ENCODE peak calls at places on chromosomes 4 and X, in four cellular contexts. R is fibroblast of lung, D is ovary, Q is sigmoid colon. H is an unnamed sample. For H3K9me3, the result is how much of the 10 kb centered on the place peaks cover.

GRCh38 chr4:177612684-177613083 is 170.4 kb upstream of the AGA start:
- DNase-seq in R (no peak), D (no peak), Q (no peak), H (no peak)

GRCh38 chr4:102500371-102501175 is 586 bp upstream of the NFKB1 start:
- DNase-seq in R (peak), D (peak), Q (peak), H (peak)

GRCh38 chr4:138499627-138500026 is 257.5 kb upstream of the SLC7A11 start:
- DNase-seq in R (no peak), D (no peak), Q (no peak), H (no peak)

GRCh38 chr4:15725608-15726007 is 22.7 kb downstream of the BST1 start:
- DNase-seq in R (no peak), D (no peak), Q (no peak), H (no peak)

GRCh38 chr4:56699537-56699936 is 18.4 kb upstream of the HOPX start:
- DNase-seq in R (no peak), D (no peak), Q (no peak), H (no peak)

GRCh38 chr4:110970642-110971041 is 347.8 kb upstream of the PITX2 start:
- DNase-seq in R (peak), D (no peak), Q (no peak), H (peak)

GRCh38 chr4:5051210-5051691 is at the start of gene STK32B:
- DNase-seq in R (peak), D (peak), Q (peak), H (peak)

GRCh38 chrX:55908685-55909212 is 191.2 kb downstream of the RRAGB start:
- DNase-seq in R (peak), D (no peak), Q (no peak), H (no peak)

GRCh38 chrX:7215842-7216241 is 67.9 kb upstream of the PUDP start:
- DNase-seq in R (peak), D (no peak), Q (no peak), H (no peak)

GRCh38 chr4:25750874-25751273 is 95.2 kb downstream of the SLC34A2 start:
- DNase-seq in R (no peak), D (no peak), Q (no peak), H (no peak)

GRCh38 chr4:128596844-128597243 is 212.7 kb upstream of the JADE1 start:
- DNase-seq in R (no peak), D (no peak), Q (no peak), H (no peak)

GRCh38 chr4:141905751-141906150 is 269.4 kb downstream of the IL15 start:
- DNase-seq in R (peak), D (no peak), Q (no peak), H (no peak)

GRCh38 chr4:127503111-127503510 is 129.6 kb upstream of the INTU start:
- DNase-seq in R (peak), D (no peak), Q (no peak), H (no peak)

GRCh38 chrX:152897216-152898144 is at the start of gene ZNF185:
- DNase-seq in R (peak), D (no peak), Q (no peak), H (no peak)

GRCh38 chr4:184080674-184081073 is 137.0 kb downstream of the ENPP6 start:
- DNase-seq in R (no peak), D (no peak), Q (no peak), H (no peak)

GRCh38 chr4:71553605-71554004 is 214.8 kb downstream of the SLC4A4 start:
- DNase-seq in R (peak), D (no peak), Q (no peak), H (no peak)

GRCh38 chr4:83316459-83317170 is 18.0 kb downstream of the HPSE start:
- DNase-seq in R (no peak), D (no peak), Q (no peak), H (no peak)

GRCh38 chrX:30586516-30586915 is 8.9 kb upstream of the TASL start:
- DNase-seq in R (no peak), D (no peak), Q (no peak), H (no peak)

GRCh38 chr4:16253127-16253960 is 27.1 kb upstream of the TAPT1 start:
- DNase-seq in R (peak), D (no peak), Q (no peak), H (peak)

GRCh38 chrX:65451663-65452062 is 82.9 kb downstream of the LAS1L start:
- DNase-seq in R (peak), D (no peak), Q (no peak), H (no peak)

GRCh38 chrX:130606415-130606814 is 204.6 kb downstream of the RBMX2 start:
- DNase-seq in R (no peak), D (no peak), Q (no peak), H (no peak)

GRCh38 chrX:44914532-44915198 is 41.7 kb downstream of the KDM6A start:
- DNase-seq in R (peak), D (no peak), Q (no peak), H (no peak)

GRCh38 chr4:98664959-98665358 is 6.5 kb upstream of the TSPAN5 start:
- DNase-seq in R (no peak), D (no peak), Q (no peak), H (no peak)

GRCh38 chrX:149274516-149275105 is 230.5 kb downstream of the IDS start:
- DNase-seq in R (peak), D (no peak), Q (no peak), H (peak)

GRCh38 chr4:158895797-158896442 is 127.1 kb downstream of the FNIP2 start:
- DNase-seq in R (peak), D (no peak), Q (no peak), H (no peak)

GRCh38 chrX:153880440-153880815 is 5.5 kb downstream of the L1CAM start:
- DNase-seq in R (no peak), D (no peak), Q (no peak), H (no peak)

GRCh38 chr4:139958738-139959096 is 195.3 kb downstream of the MAML3 start:
- DNase-seq in R (no peak), D (no peak), Q (no peak), H (no peak)

GRCh38 chr4:148152868-148153630 is 289.2 kb downstream of the NR3C2 start:
- DNase-seq in R (no peak), D (no peak), Q (no peak), H (no peak)

GRCh38 chrX:682892-683291 is 52.3 kb downstream of the SHOX start:
- DNase-seq in R (no peak), D (no peak), Q (no peak), H (no peak)

GRCh38 chr4:148542922-148543623 is 100.9 kb upstream of the NR3C2 start:
- DNase-seq in R (peak), D (no peak), Q (no peak), H (no peak)

GRCh38 chrX:120672841-120673530 is 43.1 kb upstream of the C1GALT1C1 start:
- DNase-seq in R (no peak), D (no peak), Q (no peak), H (no peak)

GRCh38 chrX:111284615-111285294 is 14.5 kb upstream of the CAPN6 start:
- DNase-seq in R (no peak), D (no peak), Q (no peak), H (no peak)

GRCh38 chr4:42371306-42372063 is 25.8 kb upstream of the SHISA3 start:
- DNase-seq in R (peak), D (no peak), Q (no peak), H (no peak)

GRCh38 chr4:185211641-185212040 is 2.2 kb downstream of the SNX25 start:
- DNase-seq in R (no peak), D (no peak), Q (no peak), H (no peak)

GRCh38 chrX:8067754-8068469 is 103.2 kb downstream of the VCX2 start:
- DNase-seq in R (peak), D (no peak), Q (no peak), H (peak)

GRCh38 chr4:183571350-183572076 is 66.7 kb downstream of the ING2 start:
- DNase-seq in R (peak), D (peak), Q (no peak), H (peak)

GRCh38 chr4:82773049-82773448 is 25.5 kb downstream of the SCD5 start:
- DNase-seq in R (no peak), D (no peak), Q (no peak), H (no peak)

GRCh38 chr4:123248260-123248659 is 148.3 kb upstream of the SPRY1 start:
- DNase-seq in R (no peak), D (no peak), Q (no peak), H (no peak)

GRCh38 chr4:140569307-140569638 is 512 bp upstream of the UCP1 start:
- DNase-seq in R (no peak), D (no peak), Q (no peak), H (no peak)

GRCh38 chr4:38078590-38079381 is 118.6 kb downstream of the PTTG2 start:
- DNase-seq in R (peak), D (no peak), Q (no peak), H (peak)

GRCh38 chrX:57678686-57679428 is 1.2 kb downstream of the NLRP2B start:
- DNase-seq in R (no peak), D (no peak), Q (no peak), H (no peak)

GRCh38 chrX:57669961-57670360 is 10.1 kb downstream of the NLRP2B start:
- DNase-seq in R (no peak), D (no peak), Q (no peak), H (no peak)

GRCh38 chrX:57677132-57677858 is 2.8 kb downstream of the NLRP2B start:
- DNase-seq in R (no peak), D (no peak), Q (no peak), H (no peak)

GRCh38 chrX:57680160-57680559 is at the start of gene NLRP2B:
- DNase-seq in R (no peak), D (no peak), Q (no peak), H (no peak)

DNA sequence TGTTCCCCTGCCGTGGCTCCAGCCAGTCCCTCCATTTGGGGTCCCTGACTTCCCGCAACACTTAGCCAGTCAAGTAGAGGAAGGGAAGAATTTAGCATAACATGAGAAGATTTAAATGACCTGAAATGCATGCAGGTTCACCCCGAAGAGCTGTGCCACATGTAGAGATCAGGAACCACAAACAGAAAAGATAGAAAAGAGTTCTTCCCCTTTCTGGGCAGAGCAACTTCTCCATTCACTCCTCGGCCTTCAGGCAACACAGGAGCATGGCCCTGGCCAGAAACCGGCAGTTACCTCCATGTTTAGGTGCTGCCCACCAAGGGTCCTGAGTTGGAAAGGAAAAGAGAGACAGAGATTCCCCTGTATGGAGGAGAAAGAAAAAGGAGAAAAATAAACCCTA is 5.2 kb downstream of the NLRP2B start:
- DNase-seq in R (no peak), D (no peak), Q (no peak), H (no peak)
- H3K9me3 ChIP-seq in R (under half), D (under half), Q (under half), H (under half)

GRCh38 chr4:92255920-92256244 is 47.9 kb upstream of the GRID2 start:
- DNase-seq in R (no peak), D (no peak), Q (no peak), H (no peak)
- H3K9me3 ChIP-seq in R (under half), D (under half), Q (under half), H (under half)

GRCh38 chr4:77481856-77482255 is 123.8 kb upstream of the CXCL13 start:
- DNase-seq in R (peak), D (no peak), Q (no peak), H (no peak)
- H3K9me3 ChIP-seq in R (under half), D (under half), Q (under half), H (under half)

DNA sequence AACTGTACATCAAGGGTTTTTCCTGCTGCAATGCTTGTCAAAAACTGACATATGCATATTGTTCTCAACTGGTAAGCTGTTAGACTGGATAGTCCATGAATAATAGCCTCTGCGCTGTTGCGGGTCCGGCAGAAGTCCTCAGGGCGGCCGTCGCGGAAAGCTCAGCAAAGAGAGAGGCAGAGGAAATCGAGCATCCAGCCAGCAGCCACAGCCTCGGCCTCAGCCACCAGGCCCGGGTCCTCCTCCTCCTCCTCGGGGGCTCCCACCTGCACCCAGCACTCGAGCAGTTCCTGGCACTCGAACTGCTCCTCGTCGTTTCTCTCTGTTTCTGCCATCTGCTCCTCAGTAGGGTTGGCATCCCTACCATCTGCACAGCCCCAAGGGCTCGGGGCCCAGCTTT is 53.7 kb downstream of the UPRT start:
- DNase-seq in R (no peak), D (no peak), Q (no peak), H (no peak)
- H3K9me3 ChIP-seq in R (under half), D (under half), Q (under half), H (under half)

GRCh38 chrX:57902633-57903032 is 7.6 kb downstream of the ZXDA start:
- DNase-seq in R (no peak), D (no peak), Q (no peak), H (no peak)
- H3K9me3 ChIP-seq in R (under half), D (under half), Q (under half), H (under half)